ENCODE peak calls at places on chromosome X, in four cellular contexts. One of them, this sample, is unnamed.

GRCh38 chrX:104253567-104254441 is 929 bp downstream of the ESX1 start:
- DNase-seq in upper lobe of right lung: no peak
- DNase-seq in HFF-Myc: no peak
- DNase-seq in mucosa of gallbladder: no peak
- DNase-seq in this sample: peak; percentile 4

GRCh38 chrX:17629011-17629410 is 108.3 kb upstream of the SCML1 start:
- DNase-seq in upper lobe of right lung: no peak
- DNase-seq in mucosa of gallbladder: no peak
- DNase-seq in HFF-Myc: no peak
- DNase-seq in this sample: no peak

GRCh38 chrX:153885968-153886903 is at the start of gene L1CAM:
- DNase-seq in mucosa of gallbladder: no peak
- DNase-seq in upper lobe of right lung: no peak
- DNase-seq in HFF-Myc: no peak
- DNase-seq in this sample: no peak

GRCh38 chrX:2703991-2704369 is 12.9 kb downstream of the CD99 start:
- DNase-seq in upper lobe of right lung: no peak
- DNase-seq in mucosa of gallbladder: no peak
- DNase-seq in HFF-Myc: no peak
- DNase-seq in this sample: no peak

GRCh38 chrX:31099536-31100090 is 27.8 kb upstream of the FTHL17 start:
- DNase-seq in upper lobe of right lung: no peak
- DNase-seq in mucosa of gallbladder: no peak
- DNase-seq in HFF-Myc: no peak
- DNase-seq in this sample: no peak

GRCh38 chrX:123859409-123859827 is 435 bp upstream of the XIAP start:
- DNase-seq in upper lobe of right lung: no peak
- DNase-seq in mucosa of gallbladder: peak; percentile 64
- DNase-seq in HFF-Myc: no peak
- DNase-seq in this sample: peak; percentile 82

GRCh38 chrX:40299028-40299479 is 201.3 kb upstream of the BCOR start:
- DNase-seq in mucosa of gallbladder: no peak
- DNase-seq in HFF-Myc: no peak
- DNase-seq in upper lobe of right lung: no peak
- DNase-seq in this sample: peak; percentile 11

GRCh38 chrX:31232506-31232905 is 160.7 kb upstream of the FTHL17 start:
- DNase-seq in HFF-Myc: no peak
- DNase-seq in mucosa of gallbladder: no peak
- DNase-seq in upper lobe of right lung: no peak
- DNase-seq in this sample: no peak

GRCh38 chrX:39652336-39652735 is 445.4 kb downstream of the BCOR start:
- DNase-seq in upper lobe of right lung: no peak
- DNase-seq in HFF-Myc: no peak
- DNase-seq in mucosa of gallbladder: no peak
- DNase-seq in this sample: peak; percentile 31

GRCh38 chrX:124098089-124098488 is 136.6 kb downstream of the STAG2 start:
- DNase-seq in mucosa of gallbladder: no peak
- DNase-seq in upper lobe of right lung: no peak
- DNase-seq in HFF-Myc: peak; percentile 3
- DNase-seq in this sample: peak; percentile 66

GRCh38 chrX:150874448-150874847 is 24.0 kb downstream of the CD99L2 start:
- DNase-seq in HFF-Myc: no peak
- DNase-seq in mucosa of gallbladder: no peak
- DNase-seq in upper lobe of right lung: no peak
- DNase-seq in this sample: no peak

GRCh38 chrX:153687121-153688039 is at the start of gene SLC6A8:
- DNase-seq in upper lobe of right lung: peak; percentile 80
- DNase-seq in mucosa of gallbladder: peak; percentile 53
- DNase-seq in HFF-Myc: no peak
- DNase-seq in this sample: peak; percentile 79

GRCh38 chrX:101219116-101219839 is at the start of gene DRP2:
- DNase-seq in HFF-Myc: no peak
- DNase-seq in upper lobe of right lung: no peak
- DNase-seq in mucosa of gallbladder: no peak
- DNase-seq in this sample: peak; percentile 34

GRCh38 chrX:96311366-96311765 is 373.3 kb upstream of the DIAPH2 start:
- DNase-seq in upper lobe of right lung: no peak
- DNase-seq in HFF-Myc: no peak
- DNase-seq in mucosa of gallbladder: no peak
- DNase-seq in this sample: no peak

GRCh38 chrX:102765794-102766193 is 45.3 kb downstream of the GPRASP3 start:
- DNase-seq in upper lobe of right lung: no peak
- DNase-seq in mucosa of gallbladder: no peak
- DNase-seq in HFF-Myc: peak; percentile 27
- DNase-seq in this sample: peak; percentile 19

GRCh38 chrX:71976753-71977152 is 66.1 kb downstream of the NHSL2 start:
- DNase-seq in mucosa of gallbladder: no peak
- DNase-seq in upper lobe of right lung: no peak
- DNase-seq in HFF-Myc: no peak
- DNase-seq in this sample: no peak

GRCh38 chrX:144681501-144681900 is 565.8 kb upstream of the SPANXN1 start:
- DNase-seq in mucosa of gallbladder: no peak
- DNase-seq in HFF-Myc: no peak
- DNase-seq in upper lobe of right lung: no peak
- DNase-seq in this sample: no peak

GRCh38 chrX:33949300-33949699 is 182.8 kb downstream of the FAM47A start:
- DNase-seq in HFF-Myc: no peak
- DNase-seq in upper lobe of right lung: no peak
- DNase-seq in mucosa of gallbladder: no peak
- DNase-seq in this sample: no peak

GRCh38 chrX:151970661-151971060 is 3.8 kb downstream of the GABRE start:
- DNase-seq in upper lobe of right lung: peak; percentile 85
- DNase-seq in HFF-Myc: peak; percentile 60
- DNase-seq in mucosa of gallbladder: peak; percentile 64
- DNase-seq in this sample: peak; percentile 67

GRCh38 chrX:8743126-8743732 is 11.3 kb upstream of the ANOS1 start:
- DNase-seq in HFF-Myc: no peak
- DNase-seq in upper lobe of right lung: peak; percentile 69
- DNase-seq in mucosa of gallbladder: peak; percentile 44
- DNase-seq in this sample: peak; percentile 30

GRCh38 chrX:154401918-154402621 is 3.9 kb downstream of the RPL10 start:
- DNase-seq in upper lobe of right lung: no peak
- DNase-seq in mucosa of gallbladder: no peak
- DNase-seq in HFF-Myc: no peak
- DNase-seq in this sample: no peak

GRCh38 chrX:46918434-46918833 is 6.2 kb downstream of the JADE3 start:
- DNase-seq in upper lobe of right lung: no peak
- DNase-seq in mucosa of gallbladder: no peak
- DNase-seq in HFF-Myc: peak; percentile 33
- DNase-seq in this sample: no peak

GRCh38 chrX:115901241-115901640 is 269.3 kb upstream of the AGTR2 start:
- DNase-seq in HFF-Myc: no peak
- DNase-seq in upper lobe of right lung: no peak
- DNase-seq in mucosa of gallbladder: no peak
- DNase-seq in this sample: no peak

GRCh38 chrX:68654693-68655092 is 7.2 kb downstream of the STARD8 start:
- DNase-seq in mucosa of gallbladder: no peak
- DNase-seq in HFF-Myc: no peak
- DNase-seq in upper lobe of right lung: no peak
- DNase-seq in this sample: no peak

GRCh38 chrX:68652327-68652930 is 5.0 kb downstream of the STARD8 start:
- DNase-seq in mucosa of gallbladder: no peak
- DNase-seq in HFF-Myc: no peak
- DNase-seq in upper lobe of right lung: no peak
- DNase-seq in this sample: no peak

GRCh38 chrX:36431819-36432218 is 512.3 kb downstream of the CFAP47 start:
- DNase-seq in mucosa of gallbladder: no peak
- DNase-seq in upper lobe of right lung: no peak
- DNase-seq in HFF-Myc: no peak
- DNase-seq in this sample: peak; percentile 22

GRCh38 chrX:110136136-110136535 is 133.2 kb downstream of the TMEM164 start:
- DNase-seq in upper lobe of right lung: no peak
- DNase-seq in mucosa of gallbladder: no peak
- DNase-seq in HFF-Myc: no peak
- DNase-seq in this sample: no peak

This sample was measured in adipocyte.